ENCODE peak calls at places on chromosomes 12 and 14, in ten cellular contexts. G is naive thymus-derived CD4-positive, alpha-beta T cell; H is endothelial cell of umbilical vein; U is endodermal cell; N is gastrocnemius medialis; E is SJSA1; P is hepatocyte; T is GM23248; J is tibial artery; K is transverse colon. B is an unnamed sample.
A peak's percentile ranks its signal among the peaks of the same experiment; 100 is the strongest.

GRCh38 chr14:75697371-75697770 is 36.3 kb downstream of the TTLL5 start:
- DNase-seq in E (no peak), U (no peak), N (no peak), K (no peak), T (no peak), H (no peak), J (no peak), G (no peak), P (no peak), B (no peak)

GRCh38 chr12:9872743-9873142 is 3.6 kb upstream of the CLEC2B start:
- DNase-seq in K (no peak), G (no peak), H (no peak), N (no peak), U (no peak), T (no peak), P (peak; percentile 10), E (no peak), J (no peak), B (no peak)

GRCh38 chr12:118984206-118984943 is 3.0 kb downstream of the SRRM4 start:
- DNase-seq in E (no peak), J (no peak), H (no peak), G (no peak), T (no peak), U (no peak), N (no peak), K (no peak), P (no peak), B (no peak)

GRCh38 chr14:60051690-60052324 is 39.9 kb upstream of the PCNX4 start:
- DNase-seq in E (no peak), K (no peak), J (no peak), G (peak; percentile 26), N (no peak), H (no peak), T (peak; percentile 54), P (peak; percentile 6), U (no peak), B (no peak)

GRCh38 chr12:110252716-110253115 is 28.3 kb upstream of the ATP2A2 start:
- DNase-seq in K (no peak), G (no peak), N (no peak), U (peak; percentile 65), T (no peak), J (no peak), P (no peak), E (no peak), H (no peak), B (no peak)

GRCh38 chr14:100827751-100828447 is 2.0 kb downstream of the MEG3 start:
- DNase-seq in P (no peak), K (no peak), G (no peak), U (no peak), T (peak; percentile 80), J (no peak), H (peak; percentile 72), N (no peak), E (no peak), B (no peak)

GRCh38 chr12:120257041-120257821 is 8.3 kb downstream of the PXN start:
- DNase-seq in H (peak; percentile 98), U (peak; percentile 72), E (peak; percentile 87), N (peak; percentile 59), G (peak; percentile 41), J (peak; percentile 76), P (peak; percentile 48), T (peak; percentile 97), K (no peak), B (no peak)

GRCh38 chr12:818733-819132 is 66.4 kb downstream of the WNK1 start:
- DNase-seq in K (no peak), N (no peak), J (no peak), T (peak; percentile 17), H (no peak), E (no peak), P (no peak), G (no peak), U (no peak), B (no peak)

GRCh38 chr12:105083551-105084105 is 630 bp downstream of the ALDH1L2 start:
- DNase-seq in P (peak; percentile 57), H (peak; percentile 28), J (peak; percentile 90), N (peak; percentile 43), E (peak; percentile 46), T (peak; percentile 96), K (peak; percentile 48), G (no peak), U (no peak), B (peak; percentile 53)

GRCh38 chr12:7907009-7907408 is 29.0 kb downstream of the SLC2A3 start:
- DNase-seq in P (peak; percentile 82), T (peak; percentile 52), H (peak; percentile 75), E (peak; percentile 62), J (no peak), U (peak; percentile 96), K (peak; percentile 33), N (no peak), G (no peak), B (peak; percentile 65)

GRCh38 chr12:26231930-26232329 is 36.6 kb downstream of the SSPN start:
- DNase-seq in N (no peak), G (no peak), H (no peak), E (no peak), J (no peak), K (no peak), T (no peak), P (no peak), U (no peak), B (no peak)

GRCh38 chr14:27318769-27319280 is 721.0 kb upstream of the NOVA1 start:
- DNase-seq in H (no peak), U (no peak), J (no peak), G (no peak), K (no peak), E (no peak), P (peak; percentile 6), N (no peak), T (no peak), B (no peak)

GRCh38 chr14:90508536-90509254 is 111.9 kb downstream of the CALM1 start:
- DNase-seq in H (no peak), J (no peak), G (no peak), P (peak; percentile 75), U (no peak), N (no peak), K (peak; percentile 85), E (no peak), T (no peak), B (peak; percentile 70)

GRCh38 chr12:120640840-120641833 is 711 bp downstream of the CABP1 start:
- DNase-seq in G (peak; percentile 50), N (no peak), P (peak; percentile 81), K (peak; percentile 66), H (peak; percentile 46), E (peak; percentile 52), J (no peak), U (peak; percentile 97), T (peak; percentile 73), B (peak; percentile 67)

GRCh38 chr14:104218361-104219180 is 80.2 kb downstream of the KIF26A start:
- DNase-seq in U (peak; percentile 62), N (no peak), K (peak; percentile 3), T (no peak), P (no peak), E (no peak), G (no peak), J (no peak), H (no peak), B (no peak)

GRCh38 chr12:98579835-98580234 is 13.7 kb upstream of the SLC25A3 start:
- DNase-seq in N (no peak), P (no peak), K (no peak), G (no peak), H (no peak), T (no peak), J (no peak), E (no peak), U (no peak), B (no peak)

GRCh38 chr12:21301-22189 is 45.0 kb upstream of the IQSEC3 start:
- DNase-seq in N (no peak), K (no peak), H (no peak), T (no peak), P (no peak), G (no peak), J (peak; percentile 63), U (peak; percentile 39), E (no peak), B (no peak)

GRCh38 chr14:69808919-69809808 is 12.1 kb upstream of the SLC10A1 start:
- DNase-seq in U (no peak), E (no peak), T (no peak), K (no peak), N (no peak), H (no peak), G (no peak), J (no peak), P (peak; percentile 51), B (no peak)

GRCh38 chr14:33454022-33454645 is 496.7 kb downstream of the EGLN3 start:
- DNase-seq in U (no peak), K (no peak), E (no peak), J (no peak), G (no peak), H (no peak), P (no peak), N (no peak), T (peak; percentile 6), B (no peak)

GRCh38 chr12:57112492-57113294 is 1.5 kb upstream of the STAT6 start:
- DNase-seq in H (no peak), P (no peak), N (no peak), J (no peak), T (no peak), K (no peak), E (no peak), G (no peak), U (no peak), B (no peak)
- H3K4me3 ChIP-seq in H (no peak overlapping the region), P (no peak overlapping the region), N (peak overlapping the region; percentile 66), J (peak overlapping the region; percentile 65), T (peak overlapping the region; percentile 83), K (peak overlapping the region; percentile 54), E (peak overlapping the region; percentile 46), G (peak overlapping the region; percentile 75), U (peak overlapping the region; percentile 84), B (peak overlapping the region; percentile 76)

DNA sequence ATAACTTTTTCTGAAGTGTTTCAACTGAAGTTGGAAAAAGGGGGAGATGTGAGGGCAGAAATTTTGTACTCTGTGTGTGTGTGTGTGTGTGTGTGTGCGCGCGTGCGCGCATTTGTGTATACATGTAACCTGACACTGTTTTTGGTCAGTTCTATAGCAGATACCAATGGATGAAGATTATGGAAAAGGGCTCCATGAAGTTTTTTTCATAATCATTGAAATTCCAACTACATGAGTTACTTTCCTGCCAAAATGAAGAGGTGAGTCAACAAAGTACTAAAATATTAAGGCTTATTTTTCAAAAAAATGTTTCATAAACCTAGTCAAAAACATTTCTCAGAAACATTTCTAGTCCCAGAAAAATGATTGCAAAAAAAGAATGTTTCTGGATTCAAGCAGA is 25.7 kb upstream of the CERS5 start:
- DNase-seq in K (no peak), T (peak; percentile 64), P (no peak), E (no peak), G (no peak), U (no peak), J (no peak), H (peak; percentile 78), N (no peak), B (no peak)
- H3K27ac ChIP-seq in K (peak overlapping the region; percentile 52), T (peak overlapping the region; percentile 47), P (peak overlapping the region; percentile 11), E (no peak overlapping the region), G (no peak overlapping the region), U (no peak overlapping the region), J (peak overlapping the region; percentile 14), H (peak overlapping the region; percentile 87), N (no peak overlapping the region), B (no peak overlapping the region)

GRCh38 chr12:52390739-52391617 is 5.5 kb upstream of the KRT84 start:
- DNase-seq in G (no peak), T (peak; percentile 61), P (peak; percentile 39), K (peak; percentile 22), N (no peak), H (peak; percentile 5), J (no peak), E (no peak), U (peak; percentile 90), B (no peak)
- H3K9me3 ChIP-seq in G (no peaks in the 10 kb centered on the region), T (no peaks in the 10 kb centered on the region), P (no peaks in the 10 kb centered on the region), K (no peaks in the 10 kb centered on the region), N (no peaks in the 10 kb centered on the region), H (no peaks in the 10 kb centered on the region), J (no peaks in the 10 kb centered on the region), E (no peaks in the 10 kb centered on the region), U (no peaks in the 10 kb centered on the region), B (no peaks in the 10 kb centered on the region)

GRCh38 chr12:122847921-122848421 is 12.7 kb downstream of the HIP1R start:
- DNase-seq in P (no peak), T (no peak), H (no peak), U (no peak), J (no peak), N (no peak), E (no peak), K (no peak), G (no peak), B (no peak)
- H3K4me3 ChIP-seq in P (no peak overlapping the region), T (no peak overlapping the region), H (no peak overlapping the region), U (no peak overlapping the region), J (no peak overlapping the region), N (no peak overlapping the region), E (no peak overlapping the region), K (no peak overlapping the region), G (no peak overlapping the region), B (no peak overlapping the region)